ENCODE peak calls at places on chromosomes 12 and 14, in six cellular contexts. One of them, this sample, is unnamed. For H3K4me1, the result is how much of the 10 kb centered on the place peaks cover.

GRCh38 chr12:64746663-64747062 is 12.5 kb downstream of the GNS start:
- DNase-seq in endothelial cell of umbilical vein: peak
- DNase-seq in esophagus squamous epithelium: no peak
- DNase-seq in MM.1S: no peak
- DNase-seq in hepatocyte: no peak
- DNase-seq in Peyer's patch: no peak
- DNase-seq in this sample: no peak

GRCh38 chr12:109775172-109775881 is 57.9 kb downstream of the TRPV4 start:
- DNase-seq in endothelial cell of umbilical vein: peak
- DNase-seq in esophagus squamous epithelium: no peak
- DNase-seq in MM.1S: peak
- DNase-seq in hepatocyte: peak
- DNase-seq in Peyer's patch: peak
- DNase-seq in this sample: no peak

GRCh38 chr14:28813810-28814209 is 47.2 kb downstream of the FOXG1 start:
- DNase-seq in endothelial cell of umbilical vein: no peak
- DNase-seq in esophagus squamous epithelium: no peak
- DNase-seq in MM.1S: no peak
- DNase-seq in hepatocyte: no peak
- DNase-seq in Peyer's patch: no peak
- DNase-seq in this sample: no peak

GRCh38 chr14:90409209-90409730 is 12.4 kb downstream of the CALM1 start:
- DNase-seq in endothelial cell of umbilical vein: peak
- DNase-seq in esophagus squamous epithelium: no peak
- DNase-seq in MM.1S: no peak
- DNase-seq in hepatocyte: peak
- DNase-seq in Peyer's patch: no peak
- DNase-seq in this sample: peak

GRCh38 chr14:30982583-30982982 is 42.9 kb upstream of the AP4S1 start:
- DNase-seq in endothelial cell of umbilical vein: no peak
- DNase-seq in esophagus squamous epithelium: no peak
- DNase-seq in MM.1S: no peak
- DNase-seq in hepatocyte: no peak
- DNase-seq in Peyer's patch: no peak
- DNase-seq in this sample: no peak

GRCh38 chr14:93997933-93998870 is 1.1 kb downstream of the CCDC197 start:
- DNase-seq in endothelial cell of umbilical vein: no peak
- DNase-seq in esophagus squamous epithelium: no peak
- DNase-seq in MM.1S: no peak
- DNase-seq in hepatocyte: peak
- DNase-seq in Peyer's patch: no peak
- DNase-seq in this sample: no peak

GRCh38 chr12:19489168-19489567 is 49.9 kb downstream of the AEBP2 start:
- DNase-seq in endothelial cell of umbilical vein: no peak
- DNase-seq in esophagus squamous epithelium: no peak
- DNase-seq in MM.1S: no peak
- DNase-seq in hepatocyte: no peak
- DNase-seq in Peyer's patch: no peak
- DNase-seq in this sample: no peak

GRCh38 chr14:92106095-92106937 is at the start of gene ATXN3:
- DNase-seq in endothelial cell of umbilical vein: peak
- DNase-seq in esophagus squamous epithelium: peak
- DNase-seq in MM.1S: peak
- DNase-seq in hepatocyte: peak
- DNase-seq in Peyer's patch: peak
- DNase-seq in this sample: peak

GRCh38 chr12:47838286-47838931 is 18.7 kb upstream of the HDAC7 start:
- DNase-seq in endothelial cell of umbilical vein: peak
- DNase-seq in esophagus squamous epithelium: no peak
- DNase-seq in MM.1S: no peak
- DNase-seq in hepatocyte: peak
- DNase-seq in Peyer's patch: no peak
- DNase-seq in this sample: no peak

GRCh38 chr12:31368666-31369361 is 42.9 kb upstream of the SINHCAF start:
- DNase-seq in endothelial cell of umbilical vein: no peak
- DNase-seq in esophagus squamous epithelium: no peak
- DNase-seq in MM.1S: no peak
- DNase-seq in hepatocyte: peak
- DNase-seq in Peyer's patch: peak
- DNase-seq in this sample: no peak

GRCh38 chr14:101808020-101808641 is 46.6 kb downstream of the PPP2R5C start:
- DNase-seq in endothelial cell of umbilical vein: no peak
- DNase-seq in esophagus squamous epithelium: no peak
- DNase-seq in MM.1S: no peak
- DNase-seq in hepatocyte: peak
- DNase-seq in Peyer's patch: no peak
- DNase-seq in this sample: no peak

GRCh38 chr14:96844857-96845570 is 47.8 kb downstream of the VRK1 start:
- DNase-seq in endothelial cell of umbilical vein: no peak
- DNase-seq in esophagus squamous epithelium: no peak
- DNase-seq in MM.1S: no peak
- DNase-seq in hepatocyte: no peak
- DNase-seq in Peyer's patch: no peak
- DNase-seq in this sample: no peak

GRCh38 chr14:90778468-90779255 is 37.6 kb downstream of the TTC7B start:
- DNase-seq in endothelial cell of umbilical vein: no peak
- DNase-seq in esophagus squamous epithelium: no peak
- DNase-seq in MM.1S: no peak
- DNase-seq in hepatocyte: no peak
- DNase-seq in Peyer's patch: no peak
- DNase-seq in this sample: peak

GRCh38 chr12:51798507-51798906 is 50.0 kb downstream of the FIGNL2 start:
- DNase-seq in endothelial cell of umbilical vein: no peak
- DNase-seq in esophagus squamous epithelium: no peak
- DNase-seq in MM.1S: no peak
- DNase-seq in hepatocyte: no peak
- DNase-seq in Peyer's patch: no peak
- DNase-seq in this sample: no peak

GRCh38 chr12:14773685-14774073 is 29.6 kb downstream of the WBP11 start:
- DNase-seq in endothelial cell of umbilical vein: no peak
- DNase-seq in esophagus squamous epithelium: no peak
- DNase-seq in MM.1S: no peak
- DNase-seq in hepatocyte: no peak
- DNase-seq in Peyer's patch: no peak
- DNase-seq in this sample: no peak

GRCh38 chr12:132216354-132216987 is 72.2 kb downstream of the NOC4L start:
- DNase-seq in endothelial cell of umbilical vein: no peak
- DNase-seq in esophagus squamous epithelium: no peak
- DNase-seq in MM.1S: no peak
- DNase-seq in hepatocyte: no peak
- DNase-seq in Peyer's patch: no peak
- DNase-seq in this sample: no peak

GRCh38 chr14:92644166-92644565 is 104.3 kb downstream of the LGMN start:
- DNase-seq in endothelial cell of umbilical vein: no peak
- DNase-seq in esophagus squamous epithelium: no peak
- DNase-seq in MM.1S: no peak
- DNase-seq in hepatocyte: no peak
- DNase-seq in Peyer's patch: no peak
- DNase-seq in this sample: no peak

GRCh38 chr12:48917857-48918537 is 7.3 kb downstream of the FKBP11 start:
- DNase-seq in endothelial cell of umbilical vein: no peak
- DNase-seq in esophagus squamous epithelium: no peak
- DNase-seq in MM.1S: peak
- DNase-seq in hepatocyte: no peak
- DNase-seq in Peyer's patch: peak
- DNase-seq in this sample: no peak

GRCh38 chr14:32413967-32414640 is 85.0 kb downstream of the AKAP6 start:
- DNase-seq in endothelial cell of umbilical vein: peak
- DNase-seq in esophagus squamous epithelium: no peak
- DNase-seq in MM.1S: no peak
- DNase-seq in hepatocyte: no peak
- DNase-seq in Peyer's patch: no peak
- DNase-seq in this sample: no peak

DNA sequence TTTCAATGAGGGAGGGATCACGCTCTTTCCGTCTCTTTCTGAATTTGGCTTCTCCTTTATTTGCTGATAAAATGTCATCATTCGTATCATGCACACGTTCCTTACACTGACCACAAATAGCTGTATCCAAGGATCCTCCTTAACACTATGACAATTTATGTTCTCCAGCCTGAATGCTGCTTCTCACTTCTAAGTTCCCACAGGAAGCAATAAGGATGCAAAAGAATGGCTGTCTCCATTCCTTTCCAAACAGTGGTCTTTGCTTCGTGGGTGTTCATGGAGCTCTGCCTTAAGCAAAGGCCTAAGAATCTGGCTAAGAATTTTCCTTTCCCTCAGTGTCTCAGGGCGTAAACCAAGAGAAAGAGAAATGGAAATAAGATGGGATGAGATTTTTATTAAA is 200.2 kb downstream of the ITPR2 start:
- DNase-seq in endothelial cell of umbilical vein: no peak
- DNase-seq in esophagus squamous epithelium: no peak
- DNase-seq in MM.1S: no peak
- DNase-seq in hepatocyte: no peak
- DNase-seq in Peyer's patch: no peak
- DNase-seq in this sample: no peak
- H3K4me1 ChIP-seq in endothelial cell of umbilical vein: under half
- H3K4me1 ChIP-seq in esophagus squamous epithelium: under half
- H3K4me1 ChIP-seq in MM.1S: under half
- H3K4me1 ChIP-seq in hepatocyte: under half
- H3K4me1 ChIP-seq in Peyer's patch: under half
- H3K4me1 ChIP-seq in this sample: under half

DNA sequence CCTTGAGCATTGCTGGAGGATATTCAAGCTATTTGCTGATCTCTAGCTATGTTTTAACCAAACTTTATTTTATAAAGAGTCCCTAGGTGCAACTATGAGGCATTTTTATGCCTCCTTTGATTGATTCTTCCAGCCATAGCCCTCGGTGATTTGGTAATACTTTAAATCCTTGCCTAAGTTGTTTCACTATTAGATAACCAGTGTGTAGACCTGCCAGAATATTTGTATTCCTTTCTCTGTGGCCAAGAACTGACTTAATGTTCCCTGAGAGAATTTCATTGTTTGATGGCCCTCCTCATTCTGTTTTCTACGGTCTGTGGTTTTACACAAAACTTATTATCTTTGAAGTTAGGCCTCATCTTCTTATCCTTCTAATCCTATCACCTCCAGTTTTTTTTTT is 109.6 kb upstream of the MDGA2 start:
- DNase-seq in endothelial cell of umbilical vein: no peak
- DNase-seq in esophagus squamous epithelium: no peak
- DNase-seq in MM.1S: no peak
- DNase-seq in hepatocyte: no peak
- DNase-seq in Peyer's patch: no peak
- DNase-seq in this sample: no peak
- TF ChIP-seq CTCF in endothelial cell of umbilical vein: no peak
- TF ChIP-seq CTCF in esophagus squamous epithelium: no peak
- TF ChIP-seq CTCF in MM.1S: no peak
- TF ChIP-seq CTCF in hepatocyte: no peak
- TF ChIP-seq CTCF in Peyer's patch: no peak
- TF ChIP-seq CTCF in this sample: no peak

GRCh38 chr14:68949236-68949965 is 29.7 kb downstream of the ACTN1 start:
- DNase-seq in endothelial cell of umbilical vein: peak
- DNase-seq in esophagus squamous epithelium: no peak
- DNase-seq in MM.1S: no peak
- DNase-seq in hepatocyte: no peak
- DNase-seq in Peyer's patch: no peak
- DNase-seq in this sample: no peak

GRCh38 chr14:68945585-68946289 is 33.4 kb downstream of the ACTN1 start:
- DNase-seq in endothelial cell of umbilical vein: no peak
- DNase-seq in esophagus squamous epithelium: no peak
- DNase-seq in MM.1S: no peak
- DNase-seq in hepatocyte: no peak
- DNase-seq in Peyer's patch: peak
- DNase-seq in this sample: no peak

GRCh38 chr14:68948686-68949085 is 30.4 kb downstream of the ACTN1 start:
- DNase-seq in endothelial cell of umbilical vein: no peak
- DNase-seq in esophagus squamous epithelium: no peak
- DNase-seq in MM.1S: no peak
- DNase-seq in hepatocyte: no peak
- DNase-seq in Peyer's patch: no peak
- DNase-seq in this sample: no peak

GRCh38 chr14:68946423-68946822 is 32.7 kb downstream of the ACTN1 start:
- DNase-seq in endothelial cell of umbilical vein: no peak
- DNase-seq in esophagus squamous epithelium: no peak
- DNase-seq in MM.1S: no peak
- DNase-seq in hepatocyte: no peak
- DNase-seq in Peyer's patch: no peak
- DNase-seq in this sample: no peak

DNA sequence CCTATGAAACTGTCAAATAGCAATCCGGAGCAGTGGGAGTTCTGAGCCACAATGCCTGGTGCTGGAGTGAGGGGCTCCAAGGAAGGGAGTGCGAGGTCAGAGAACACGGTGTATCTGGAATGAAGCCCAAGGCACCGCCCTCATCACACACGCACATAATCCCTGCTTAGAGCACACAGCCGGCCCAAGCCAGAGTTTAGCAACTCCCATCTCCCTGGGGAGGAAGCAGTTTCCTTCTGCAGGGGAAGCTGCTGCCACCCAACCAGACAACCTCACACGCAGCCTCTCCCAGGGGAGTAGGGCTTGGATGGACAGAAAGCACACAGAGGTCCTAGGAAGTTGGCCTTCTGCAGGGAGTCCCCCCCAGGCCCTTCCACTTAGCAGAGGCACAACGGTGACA is 31.3 kb downstream of the ACTN1 start:
- DNase-seq in endothelial cell of umbilical vein: no peak
- DNase-seq in esophagus squamous epithelium: no peak
- DNase-seq in MM.1S: no peak
- DNase-seq in hepatocyte: peak
- DNase-seq in Peyer's patch: peak
- DNase-seq in this sample: no peak
- H3K4me3 ChIP-seq in endothelial cell of umbilical vein: no peak
- H3K4me3 ChIP-seq in esophagus squamous epithelium: no peak
- H3K4me3 ChIP-seq in MM.1S: no peak
- H3K4me3 ChIP-seq in hepatocyte: no peak
- H3K4me3 ChIP-seq in Peyer's patch: no peak
- H3K4me3 ChIP-seq in this sample: no peak

GRCh38 chr12:8037046-8037663 is 4.6 kb downstream of the FOXJ2 start:
- DNase-seq in endothelial cell of umbilical vein: no peak
- DNase-seq in esophagus squamous epithelium: no peak
- DNase-seq in MM.1S: no peak
- DNase-seq in hepatocyte: no peak
- DNase-seq in Peyer's patch: no peak
- DNase-seq in this sample: no peak

GRCh38 chr12:8035440-8036010 is 3.0 kb downstream of the FOXJ2 start:
- DNase-seq in endothelial cell of umbilical vein: no peak
- DNase-seq in esophagus squamous epithelium: no peak
- DNase-seq in MM.1S: no peak
- DNase-seq in hepatocyte: peak
- DNase-seq in Peyer's patch: no peak
- DNase-seq in this sample: no peak

GRCh38 chr12:8038659-8039114 is 6.2 kb downstream of the FOXJ2 start:
- DNase-seq in endothelial cell of umbilical vein: peak
- DNase-seq in esophagus squamous epithelium: no peak
- DNase-seq in MM.1S: no peak
- DNase-seq in hepatocyte: peak
- DNase-seq in Peyer's patch: peak
- DNase-seq in this sample: no peak

GRCh38 chr12:8036366-8036765 is 3.9 kb downstream of the FOXJ2 start:
- DNase-seq in endothelial cell of umbilical vein: no peak
- DNase-seq in esophagus squamous epithelium: no peak
- DNase-seq in MM.1S: no peak
- DNase-seq in hepatocyte: no peak
- DNase-seq in Peyer's patch: no peak
- DNase-seq in this sample: no peak

DNA sequence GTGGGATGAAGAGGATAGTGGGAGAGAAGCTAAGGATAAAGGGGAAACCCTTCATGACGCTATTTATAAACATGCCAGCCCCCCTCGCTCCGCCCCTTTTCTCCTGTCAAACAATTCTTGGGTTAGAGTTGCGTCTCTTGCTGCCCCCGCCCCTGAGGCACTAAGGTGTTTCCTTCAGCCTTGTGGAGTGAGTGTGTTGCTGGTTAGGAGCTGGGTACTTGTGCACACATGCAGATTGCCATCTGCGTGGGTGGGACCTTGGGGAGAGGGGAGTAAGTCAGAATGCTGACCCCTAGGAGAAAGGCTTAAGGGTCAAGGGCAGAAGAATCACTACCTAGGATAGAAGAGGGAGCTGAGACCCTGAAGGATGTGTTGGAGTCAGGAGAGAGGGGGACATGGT is 5.4 kb downstream of the FOXJ2 start:
- DNase-seq in endothelial cell of umbilical vein: no peak
- DNase-seq in esophagus squamous epithelium: no peak
- DNase-seq in MM.1S: no peak
- DNase-seq in hepatocyte: no peak
- DNase-seq in Peyer's patch: no peak
- DNase-seq in this sample: no peak
- H3K4me1 ChIP-seq in endothelial cell of umbilical vein: under half
- H3K4me1 ChIP-seq in esophagus squamous epithelium: under half
- H3K4me1 ChIP-seq in MM.1S: under half
- H3K4me1 ChIP-seq in hepatocyte: under half
- H3K4me1 ChIP-seq in Peyer's patch: under half
- H3K4me1 ChIP-seq in this sample: under half